ENCODE peak calls at places on chromosome 20, in four cellular contexts. Z is HepG2, F is H1, E is K562. O is an unnamed sample.

GRCh38 chr20:51767867-51768758 is at the start of gene ATP9A:
- DNase-seq in F (no peak), Z (no peak), E (no peak), O (no peak)

GRCh38 chr20:19867074-19867473 is 109.0 kb downstream of the RIN2 start:
- DNase-seq in F (no peak), E (no peak), Z (no peak), O (no peak)

GRCh38 chr20:47042464-47042863 is 147.8 kb downstream of the EYA2 start:
- DNase-seq in Z (no peak), F (no peak), E (peak; percentile 61), O (no peak)

GRCh38 chr20:59082077-59082740 is 39.6 kb upstream of the PRELID3B start:
- DNase-seq in F (no peak), Z (peak; percentile 30), E (peak; percentile 13), O (no peak)

GRCh38 chr20:60271597-60271996 is 313.4 kb downstream of the CDH26 start:
- DNase-seq in F (no peak), Z (no peak), E (no peak), O (no peak)

GRCh38 chr20:49415664-49416044 is 66.8 kb downstream of the KCNB1 start:
- DNase-seq in F (no peak), E (no peak), Z (no peak), O (no peak)

GRCh38 chr20:23652371-23652770 is 14.6 kb upstream of the CST3 start:
- DNase-seq in E (no peak), F (no peak), Z (no peak), O (no peak)

GRCh38 chr20:8043687-8044278 is 24.2 kb upstream of the TMX4 start:
- DNase-seq in F (no peak), E (peak; percentile 45), Z (peak; percentile 81), O (no peak)

GRCh38 chr20:54995553-54995952 is 520.2 kb downstream of the DOK5 start:
- DNase-seq in E (no peak), Z (no peak), F (no peak), O (no peak)

GRCh38 chr20:44572551-44573500 is 9.6 kb upstream of the PKIG start:
- DNase-seq in F (no peak), E (no peak), Z (no peak), O (no peak)

GRCh38 chr20:8183526-8183925 is 51.5 kb downstream of the PLCB1 start:
- DNase-seq in E (no peak), F (no peak), Z (no peak), O (no peak)

GRCh38 chr20:25632940-25633790 is 9.4 kb upstream of the NANP start:
- DNase-seq in Z (no peak), F (no peak), E (no peak), O (no peak)

GRCh38 chr20:13263451-13263850 is 42.4 kb downstream of the ISM1 start:
- DNase-seq in Z (no peak), F (no peak), E (no peak), O (no peak)

GRCh38 chr20:38706482-38706881 is 17.8 kb upstream of the SLC32A1 start:
- DNase-seq in Z (no peak), F (no peak), E (no peak), O (no peak)

GRCh38 chr20:20956586-20956985 is 149.6 kb downstream of the LINC00237 start:
- DNase-seq in E (no peak), F (no peak), Z (no peak), O (no peak)

GRCh38 chr20:9344080-9344920 is 170.1 kb upstream of the LAMP5 start:
- DNase-seq in F (no peak), Z (no peak), E (no peak), O (no peak)

GRCh38 chr20:2773812-2774211 is 26.6 kb downstream of the CPXM1 start:
- DNase-seq in E (no peak), Z (peak; percentile 28), F (no peak), O (no peak)

GRCh38 chr20:19815553-19815991 is 57.5 kb downstream of the RIN2 start:
- DNase-seq in F (no peak), E (no peak), Z (peak; percentile 70), O (no peak)

GRCh38 chr20:29744071-29744470 is 1513.4 kb upstream of the DEFB115 start:
- DNase-seq in Z (no peak), F (no peak), E (no peak), O (no peak)

GRCh38 chr20:13147071-13147961 is 73.8 kb upstream of the ISM1 start:
- DNase-seq in Z (no peak), F (no peak), E (no peak), O (no peak)

GRCh38 chr20:46010491-46011405 is 2.0 kb downstream of the MMP9 start:
- DNase-seq in Z (no peak), E (no peak), F (no peak), O (no peak)

GRCh38 chr20:25148181-25148981 is 47.1 kb upstream of the ENTPD6 start:
- DNase-seq in E (peak; percentile 2), F (no peak), Z (no peak), O (no peak)

GRCh38 chr20:51661609-51662178 is 106.5 kb downstream of the ATP9A start:
- DNase-seq in E (no peak), Z (peak; percentile 95), F (no peak), O (no peak)

GRCh38 chr20:45238139-45238538 is 16.2 kb downstream of the SLPI start:
- DNase-seq in E (no peak), Z (no peak), F (no peak), O (no peak)

GRCh38 chr20:44496976-44497375 is 21.3 kb downstream of the TTPAL start:
- DNase-seq in E (no peak), F (peak; percentile 13), Z (no peak), O (no peak)

GRCh38 chr20:50877232-50877631 is 54.0 kb downstream of the ADNP start:
- DNase-seq in Z (no peak), E (no peak), F (no peak), O (no peak)

GRCh38 chr20:59845472-59845871 is 88.0 kb downstream of the SYCP2 start:
- DNase-seq in F (no peak), Z (no peak), E (no peak), O (no peak)

GRCh38 chr20:9202440-9203080 is 133.7 kb downstream of the PLCB4 start:
- DNase-seq in E (no peak), F (no peak), Z (no peak), O (no peak)

GRCh38 chr20:17995967-17996819 is 27.4 kb downstream of the MGME1 start:
- DNase-seq in E (peak; percentile 55), Z (peak; percentile 70), F (no peak), O (no peak)
- H3K27ac ChIP-seq in E (no peak overlapping the region), Z (no peak overlapping the region), F (no peak overlapping the region), O (no peak overlapping the region)

GRCh38 chr20:32522775-32523612 is 62.1 kb downstream of the NOL4L start:
- DNase-seq in Z (peak; percentile 89), F (no peak), E (no peak), O (no peak)
- TF ChIP-seq HDAC6 in Z (no peak), F (no peak), E (no peak), O (no peak)

GRCh38 chr20:64049060-64049886 is at the start of gene SOX18:
- DNase-seq in F (no peak), Z (no peak), E (peak; percentile 73), O (no peak)
- H3K27ac ChIP-seq in F (no peak within 1 kb of the TSS), Z (peak within 1 kb of the TSS; percentile 68), E (peak within 1 kb of the TSS; percentile 85), O (no peak within 1 kb of the TSS)

DNA sequence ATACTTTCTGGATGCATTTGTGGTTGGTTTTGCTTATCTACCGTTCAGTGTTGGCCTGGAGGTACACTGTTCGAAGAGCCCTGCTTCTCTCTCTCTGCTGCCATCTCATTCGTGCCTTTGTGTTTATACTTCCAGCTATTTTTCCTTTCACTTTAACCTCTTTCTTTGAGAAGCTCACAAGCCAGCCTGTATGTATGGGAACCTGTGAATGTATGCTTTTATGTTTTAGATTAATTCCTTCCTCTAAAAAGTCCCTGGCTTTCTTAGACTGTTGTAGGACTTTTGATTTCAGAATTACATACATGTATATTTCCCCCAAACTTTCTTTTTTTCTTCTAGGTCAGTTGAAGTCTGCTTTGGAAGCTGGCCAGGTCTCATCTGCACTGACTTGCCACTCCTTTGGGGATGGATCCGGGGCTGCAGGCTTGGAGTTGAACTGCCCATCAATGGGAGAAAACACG is 83.0 kb downstream of the SCAND1 start:
- DNase-seq in E (peak; percentile 51), Z (no peak), F (no peak), O (no peak)
- TF ChIP-seq HDAC6 in E (no peak), Z (no peak), F (no peak), O (no peak)

GRCh38 chr20:57620274-57620990 is at the start of gene ZBP1:
- DNase-seq in Z (no peak), E (no peak), F (no peak), O (peak; percentile 73)

GRCh38 chr20:57618091-57618765 is 2.0 kb downstream of the ZBP1 start:
- DNase-seq in E (no peak), Z (no peak), F (no peak), O (no peak)

GRCh38 chr20:57619053-57619831 is 984 bp downstream of the ZBP1 start:
- DNase-seq in E (no peak), Z (no peak), F (no peak), O (peak; percentile 93)

GRCh38 chr20:57617079-57617795 is 3.0 kb downstream of the ZBP1 start:
- DNase-seq in Z (no peak), E (no peak), F (no peak), O (no peak)

DNA sequence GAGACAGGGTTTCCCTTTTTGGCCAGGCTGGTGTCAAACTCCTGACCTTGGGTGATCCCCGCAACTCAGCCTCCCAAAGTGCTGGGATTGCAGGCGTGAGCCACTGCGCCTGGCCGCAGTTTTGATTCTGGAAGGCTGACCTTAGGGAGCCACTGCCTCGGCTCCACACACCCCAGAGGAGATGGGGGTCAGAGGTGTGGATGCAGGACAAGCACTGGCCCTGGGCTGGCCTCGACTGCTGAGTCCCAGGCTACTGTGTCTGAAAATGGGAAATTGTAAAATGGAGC is 1.5 kb downstream of the ZBP1 start:
- DNase-seq in E (no peak), F (no peak), Z (no peak), O (no peak)
- H3K27ac ChIP-seq in E (no peak overlapping the region), F (no peak overlapping the region), Z (no peak overlapping the region), O (peak overlapping the region; percentile 75)

GRCh38 chr20:61765081-61765870 is 300.4 kb downstream of the TAF4 start:
- DNase-seq in F (no peak), Z (no peak), E (no peak), O (no peak)

GRCh38 chr20:61766921-61767610 is 298.6 kb downstream of the TAF4 start:
- DNase-seq in E (no peak), F (no peak), Z (no peak), O (no peak)

GRCh38 chr20:61767776-61768494 is 297.7 kb downstream of the TAF4 start:
- DNase-seq in Z (no peak), E (no peak), F (no peak), O (no peak)

GRCh38 chr20:61764471-61765020 is 301.1 kb downstream of the TAF4 start:
- DNase-seq in F (no peak), E (no peak), Z (no peak), O (no peak)

GRCh38 chr20:61765871-61766654 is 299.6 kb downstream of the TAF4 start:
- DNase-seq in E (no peak), F (no peak), Z (no peak), O (no peak)
- TF ChIP-seq HDAC6 in E (no peak), F (no peak), Z (no peak), O (no peak)

O was measured in GM12878.